ENCODE peak calls at places on chromosomes 3 and 15, in five cellular contexts. One of them, this sample, is unnamed.

GRCh38 chr15:73781038-73781925 is 28.1 kb upstream of the INSYN1 start:
- DNase-seq in right atrium auricular region: no peak
- DNase-seq in sigmoid colon: no peak
- DNase-seq in upper lobe of right lung: no peak
- DNase-seq in fibroblast of lung: peak; percentile 4
- DNase-seq in this sample: no peak

GRCh38 chr3:171901615-171902312 is 58.6 kb downstream of the TMEM212 start:
- DNase-seq in upper lobe of right lung: no peak
- DNase-seq in right atrium auricular region: no peak
- DNase-seq in fibroblast of lung: peak; percentile 43
- DNase-seq in sigmoid colon: no peak
- DNase-seq in this sample: peak; percentile 32

GRCh38 chr15:75620776-75621536 is 4.6 kb downstream of the SNUPN start:
- DNase-seq in sigmoid colon: peak; percentile 94
- DNase-seq in upper lobe of right lung: peak; percentile 76
- DNase-seq in fibroblast of lung: peak; percentile 92
- DNase-seq in right atrium auricular region: peak; percentile 93
- DNase-seq in this sample: peak; percentile 84

GRCh38 chr15:46034755-46035154 is 399.9 kb downstream of the SQOR start:
- DNase-seq in upper lobe of right lung: no peak
- DNase-seq in sigmoid colon: no peak
- DNase-seq in fibroblast of lung: no peak
- DNase-seq in right atrium auricular region: no peak
- DNase-seq in this sample: no peak

GRCh38 chr15:38565287-38565670 is 665 bp upstream of the RASGRP1 start:
- DNase-seq in right atrium auricular region: no peak
- DNase-seq in fibroblast of lung: no peak
- DNase-seq in upper lobe of right lung: no peak
- DNase-seq in sigmoid colon: no peak
- DNase-seq in this sample: no peak

GRCh38 chr3:72297481-72297880 is 512.5 kb upstream of the PROK2 start:
- DNase-seq in fibroblast of lung: no peak
- DNase-seq in right atrium auricular region: no peak
- DNase-seq in sigmoid colon: no peak
- DNase-seq in upper lobe of right lung: no peak
- DNase-seq in this sample: no peak

GRCh38 chr3:45507820-45508317 is 86.7 kb upstream of the LIMD1 start:
- DNase-seq in upper lobe of right lung: no peak
- DNase-seq in fibroblast of lung: peak; percentile 79
- DNase-seq in sigmoid colon: no peak
- DNase-seq in right atrium auricular region: no peak
- DNase-seq in this sample: peak; percentile 62

GRCh38 chr3:98902341-98902740 is 846 bp upstream of the DCBLD2 start:
- DNase-seq in fibroblast of lung: no peak
- DNase-seq in sigmoid colon: no peak
- DNase-seq in upper lobe of right lung: no peak
- DNase-seq in right atrium auricular region: no peak
- DNase-seq in this sample: no peak

GRCh38 chr3:126551839-126552687 is 6.7 kb downstream of the C3orf22 start:
- DNase-seq in sigmoid colon: peak; percentile 35
- DNase-seq in upper lobe of right lung: peak; percentile 43
- DNase-seq in fibroblast of lung: no peak
- DNase-seq in right atrium auricular region: peak; percentile 34
- DNase-seq in this sample: no peak

GRCh38 chr15:94174399-94174802 is 57.0 kb upstream of the MCTP2 start:
- DNase-seq in fibroblast of lung: peak; percentile 8
- DNase-seq in right atrium auricular region: no peak
- DNase-seq in upper lobe of right lung: no peak
- DNase-seq in sigmoid colon: no peak
- DNase-seq in this sample: no peak

GRCh38 chr3:170330366-170330765 is 27.1 kb upstream of the SKIL start:
- DNase-seq in fibroblast of lung: peak; percentile 43
- DNase-seq in right atrium auricular region: peak; percentile 36
- DNase-seq in sigmoid colon: no peak
- DNase-seq in upper lobe of right lung: no peak
- DNase-seq in this sample: no peak

GRCh38 chr3:42749025-42749752 is 23.9 kb downstream of the CCDC13 start:
- DNase-seq in upper lobe of right lung: no peak
- DNase-seq in right atrium auricular region: no peak
- DNase-seq in fibroblast of lung: no peak
- DNase-seq in sigmoid colon: peak; percentile 89
- DNase-seq in this sample: no peak

GRCh38 chr3:69787436-69788168 is 48.3 kb downstream of the MITF start:
- DNase-seq in right atrium auricular region: no peak
- DNase-seq in fibroblast of lung: peak; percentile 86
- DNase-seq in upper lobe of right lung: no peak
- DNase-seq in sigmoid colon: no peak
- DNase-seq in this sample: peak; percentile 55

GRCh38 chr3:10846657-10846975 is 30.6 kb downstream of the SLC6A11 start:
- DNase-seq in sigmoid colon: no peak
- DNase-seq in upper lobe of right lung: no peak
- DNase-seq in right atrium auricular region: no peak
- DNase-seq in fibroblast of lung: no peak
- DNase-seq in this sample: no peak

GRCh38 chr3:130865537-130865936 is 28.3 kb upstream of the ATP2C1 start:
- DNase-seq in sigmoid colon: no peak
- DNase-seq in fibroblast of lung: no peak
- DNase-seq in right atrium auricular region: no peak
- DNase-seq in upper lobe of right lung: no peak
- DNase-seq in this sample: no peak

GRCh38 chr3:165464736-165465135 is 268.6 kb upstream of the SLITRK3 start:
- DNase-seq in sigmoid colon: no peak
- DNase-seq in upper lobe of right lung: no peak
- DNase-seq in fibroblast of lung: peak; percentile 86
- DNase-seq in right atrium auricular region: no peak
- DNase-seq in this sample: peak; percentile 48

DNA sequence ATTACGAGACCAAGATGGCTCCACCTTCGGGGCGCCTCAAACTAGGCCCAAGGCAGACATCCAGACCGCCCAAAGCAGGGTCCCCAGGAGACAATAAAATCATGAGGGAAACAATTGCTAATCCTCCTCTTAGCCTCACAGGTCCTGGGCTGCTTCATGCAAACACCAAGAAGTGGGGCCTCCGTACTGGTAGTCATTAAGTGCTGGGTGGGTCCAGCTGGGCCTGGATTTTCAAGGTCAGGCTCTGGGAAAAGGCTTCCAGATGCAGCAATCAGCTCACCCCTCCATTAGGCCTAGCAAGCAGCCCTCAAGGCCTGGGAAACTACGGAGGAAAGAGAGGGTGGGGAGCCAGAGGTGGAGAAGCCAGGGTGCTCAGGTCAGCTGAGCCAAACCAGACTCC is 634 bp downstream of the FBXL22 start:
- DNase-seq in upper lobe of right lung: no peak
- DNase-seq in right atrium auricular region: no peak
- DNase-seq in fibroblast of lung: no peak
- DNase-seq in sigmoid colon: no peak
- DNase-seq in this sample: no peak
- H3K4me3 ChIP-seq in upper lobe of right lung: peak overlapping the region; percentile 28
- H3K4me3 ChIP-seq in right atrium auricular region: peak overlapping the region; percentile 61
- H3K4me3 ChIP-seq in fibroblast of lung: no peak overlapping the region
- H3K4me3 ChIP-seq in sigmoid colon: peak overlapping the region; percentile 42
- H3K4me3 ChIP-seq in this sample: peak overlapping the region; percentile 10

GRCh38 chr15:55198706-55199105 is 2.0 kb upstream of the RSL24D1 start:
- DNase-seq in sigmoid colon: no peak
- DNase-seq in fibroblast of lung: no peak
- DNase-seq in right atrium auricular region: no peak
- DNase-seq in upper lobe of right lung: no peak
- DNase-seq in this sample: no peak

GRCh38 chr15:55197362-55197705 is 593 bp upstream of the RSL24D1 start:
- DNase-seq in sigmoid colon: no peak
- DNase-seq in right atrium auricular region: no peak
- DNase-seq in fibroblast of lung: no peak
- DNase-seq in upper lobe of right lung: no peak
- DNase-seq in this sample: no peak

GRCh38 chr15:55196011-55196410 is 730 bp downstream of the RSL24D1 start:
- DNase-seq in upper lobe of right lung: no peak
- DNase-seq in right atrium auricular region: no peak
- DNase-seq in fibroblast of lung: peak; percentile 14
- DNase-seq in sigmoid colon: no peak
- DNase-seq in this sample: no peak

GRCh38 chr15:55196458-55197361 is at the start of gene RSL24D1:
- DNase-seq in upper lobe of right lung: peak; percentile 97
- DNase-seq in fibroblast of lung: peak; percentile 99
- DNase-seq in sigmoid colon: peak; percentile 98
- DNase-seq in right atrium auricular region: peak; percentile 98
- DNase-seq in this sample: peak; percentile 94

GRCh38 chr15:55197719-55198118 is 978 bp upstream of the RSL24D1 start:
- DNase-seq in sigmoid colon: no peak
- DNase-seq in fibroblast of lung: no peak
- DNase-seq in upper lobe of right lung: no peak
- DNase-seq in right atrium auricular region: no peak
- DNase-seq in this sample: no peak
- H3K4me3 ChIP-seq in sigmoid colon: peak overlapping the region; percentile 93
- H3K4me3 ChIP-seq in fibroblast of lung: peak overlapping the region; percentile 95
- H3K4me3 ChIP-seq in upper lobe of right lung: peak overlapping the region; percentile 81
- H3K4me3 ChIP-seq in right atrium auricular region: peak overlapping the region; percentile 75
- H3K4me3 ChIP-seq in this sample: peak overlapping the region; percentile 96

GRCh38 chr15:89028036-89028435 is 60.2 kb upstream of the ABHD2 start:
- DNase-seq in sigmoid colon: no peak
- DNase-seq in fibroblast of lung: no peak
- DNase-seq in upper lobe of right lung: no peak
- DNase-seq in right atrium auricular region: no peak
- DNase-seq in this sample: no peak
- H3K4me3 ChIP-seq in sigmoid colon: no peak overlapping the region
- H3K4me3 ChIP-seq in fibroblast of lung: no peak overlapping the region
- H3K4me3 ChIP-seq in upper lobe of right lung: no peak overlapping the region
- H3K4me3 ChIP-seq in right atrium auricular region: no peak overlapping the region
- H3K4me3 ChIP-seq in this sample: no peak overlapping the region

DNA sequence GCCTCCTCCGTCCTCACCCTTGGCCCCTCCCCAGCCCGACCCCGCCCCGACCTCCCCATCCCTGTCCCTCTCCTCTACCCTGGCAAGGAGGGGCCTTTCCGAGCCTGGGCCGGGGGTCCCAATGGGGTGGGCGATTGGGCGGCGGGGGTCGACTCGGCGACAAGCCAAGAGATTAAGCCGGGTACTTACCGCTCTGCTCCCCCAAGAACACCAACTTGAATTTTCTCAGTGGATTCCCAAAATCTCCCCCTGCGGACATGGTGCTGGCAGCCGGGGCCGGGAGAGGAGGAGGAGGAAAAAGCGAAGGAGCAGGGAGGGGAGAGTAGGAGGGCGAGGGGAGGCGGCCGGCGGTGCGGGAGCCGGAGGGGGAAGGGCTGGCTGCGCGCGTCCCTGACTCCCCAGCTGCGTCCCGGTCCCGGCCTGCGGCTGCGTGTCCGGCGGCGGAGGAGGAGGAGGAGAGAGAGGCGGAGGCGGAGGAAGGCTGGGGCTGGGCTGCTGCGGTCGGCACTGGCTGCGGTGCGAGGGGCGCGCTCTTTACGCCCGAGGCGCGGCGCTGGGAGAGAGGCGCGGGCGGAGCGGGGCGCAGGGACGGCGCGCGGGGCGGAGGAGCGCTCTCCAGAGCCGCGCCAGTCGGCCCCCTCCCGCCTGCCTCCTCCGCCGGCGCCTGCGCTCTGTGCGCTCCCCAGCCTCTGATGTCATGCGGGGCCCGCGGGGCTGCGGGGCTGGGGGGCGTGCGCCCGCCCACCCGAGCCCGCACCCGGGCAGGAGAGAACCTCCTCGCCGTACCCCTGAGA is at the start of gene RAB6B:
- DNase-seq in right atrium auricular region: no peak
- DNase-seq in upper lobe of right lung: peak; percentile 71
- DNase-seq in sigmoid colon: no peak
- DNase-seq in fibroblast of lung: peak; percentile 23
- DNase-seq in this sample: no peak
- H3K4me3 ChIP-seq in right atrium auricular region: peak within 1 kb of the TSS; percentile 72
- H3K4me3 ChIP-seq in upper lobe of right lung: peak within 1 kb of the TSS; percentile 60
- H3K4me3 ChIP-seq in sigmoid colon: peak within 1 kb of the TSS; percentile 46
- H3K4me3 ChIP-seq in fibroblast of lung: peak within 1 kb of the TSS; percentile 58
- H3K4me3 ChIP-seq in this sample: peak within 1 kb of the TSS; percentile 68

DNA sequence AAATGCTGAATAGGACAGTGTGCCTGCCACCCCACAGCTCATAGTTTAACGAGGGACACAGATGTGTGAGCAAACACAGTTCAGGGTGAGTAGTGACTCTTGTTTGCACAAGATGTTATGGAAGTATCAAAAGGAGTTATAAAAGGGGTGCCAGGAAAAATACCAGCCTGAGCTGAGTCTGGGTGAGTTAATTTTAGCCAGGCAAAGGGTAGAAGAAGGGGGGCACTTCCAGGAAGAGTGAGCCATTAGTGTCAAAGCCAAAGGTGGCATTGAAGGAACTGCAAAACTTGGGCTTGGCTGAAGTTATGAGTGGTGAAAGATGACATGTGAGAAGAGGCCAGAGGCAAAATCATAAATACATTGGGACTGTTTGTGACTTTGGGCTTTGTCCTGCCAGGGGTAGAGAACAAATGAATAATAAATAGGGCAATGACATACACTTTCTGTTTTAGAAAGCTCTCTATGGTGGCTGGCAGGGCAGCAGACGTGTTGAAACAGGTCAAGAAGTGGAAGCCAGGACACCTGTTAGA is 1.9 kb upstream of the SPPL2A start:
- DNase-seq in sigmoid colon: no peak
- DNase-seq in fibroblast of lung: no peak
- DNase-seq in right atrium auricular region: no peak
- DNase-seq in upper lobe of right lung: no peak
- DNase-seq in this sample: no peak
- H3K4me3 ChIP-seq in sigmoid colon: no peak overlapping the region
- H3K4me3 ChIP-seq in fibroblast of lung: no peak overlapping the region
- H3K4me3 ChIP-seq in right atrium auricular region: peak overlapping the region; percentile 24
- H3K4me3 ChIP-seq in upper lobe of right lung: no peak overlapping the region
- H3K4me3 ChIP-seq in this sample: no peak overlapping the region